ENCODE peak calls at places on chromosomes 4 and X, in four cellular contexts. One of them, this sample, is unnamed.

GRCh38 chr4:38856524-38857337 is at the start of gene TLR6:
- DNase-seq in uterus: no peak
- DNase-seq in HCT116: peak
- DNase-seq in adrenal gland: peak
- DNase-seq in this sample: no peak

GRCh38 chr4:110480031-110480549 is 4.1 kb downstream of the ENPEP start:
- DNase-seq in uterus: peak
- DNase-seq in HCT116: no peak
- DNase-seq in adrenal gland: no peak
- DNase-seq in this sample: no peak

GRCh38 chr4:7988437-7988836 is 48.8 kb upstream of the AFAP1 start:
- DNase-seq in uterus: no peak
- DNase-seq in HCT116: no peak
- DNase-seq in adrenal gland: no peak
- DNase-seq in this sample: no peak

GRCh38 chr4:83639849-83640493 is 104.1 kb downstream of the GPAT3 start:
- DNase-seq in uterus: peak
- DNase-seq in HCT116: peak
- DNase-seq in adrenal gland: peak
- DNase-seq in this sample: no peak

GRCh38 chrX:154603438-154604430 is 15.3 kb downstream of the CTAG1B start:
- DNase-seq in uterus: no peak
- DNase-seq in HCT116: peak
- DNase-seq in adrenal gland: peak
- DNase-seq in this sample: no peak

GRCh38 chrX:10932842-10933440 is 178.2 kb upstream of the HCCS start:
- DNase-seq in uterus: no peak
- DNase-seq in HCT116: no peak
- DNase-seq in adrenal gland: no peak
- DNase-seq in this sample: no peak

GRCh38 chr4:90852232-90852631 is 725.0 kb downstream of the CCSER1 start:
- DNase-seq in uterus: no peak
- DNase-seq in HCT116: no peak
- DNase-seq in adrenal gland: no peak
- DNase-seq in this sample: no peak

GRCh38 chr4:52841707-52842456 is 20.2 kb upstream of the RASL11B start:
- DNase-seq in uterus: no peak
- DNase-seq in HCT116: no peak
- DNase-seq in adrenal gland: peak
- DNase-seq in this sample: no peak

GRCh38 chr4:69907151-69907550 is 23.7 kb upstream of the CSN1S1 start:
- DNase-seq in uterus: no peak
- DNase-seq in HCT116: no peak
- DNase-seq in adrenal gland: no peak
- DNase-seq in this sample: no peak

GRCh38 chrX:150548684-150549083 is 19.7 kb upstream of the MTM1 start:
- DNase-seq in uterus: no peak
- DNase-seq in HCT116: no peak
- DNase-seq in adrenal gland: peak
- DNase-seq in this sample: no peak

GRCh38 chr4:58216461-58216860 is 1106.3 kb upstream of the IGFBP7 start:
- DNase-seq in uterus: no peak
- DNase-seq in HCT116: no peak
- DNase-seq in adrenal gland: no peak
- DNase-seq in this sample: no peak

GRCh38 chrX:135974279-135974856 is 580 bp upstream of the MMGT1 start:
- DNase-seq in uterus: peak
- DNase-seq in HCT116: peak
- DNase-seq in adrenal gland: peak
- DNase-seq in this sample: peak

GRCh38 chr4:8915201-8916200 is 43.9 kb upstream of the HMX1 start:
- DNase-seq in uterus: no peak
- DNase-seq in HCT116: no peak
- DNase-seq in adrenal gland: no peak
- DNase-seq in this sample: peak

GRCh38 chrX:153634832-153635231 is 12.2 kb upstream of the DUSP9 start:
- DNase-seq in uterus: no peak
- DNase-seq in HCT116: no peak
- DNase-seq in adrenal gland: no peak
- DNase-seq in this sample: peak

GRCh38 chr4:144948421-144948820 is 149.6 kb downstream of the ANAPC10 start:
- DNase-seq in uterus: no peak
- DNase-seq in HCT116: no peak
- DNase-seq in adrenal gland: no peak
- DNase-seq in this sample: no peak

GRCh38 chr4:81207793-81208192 is 7.2 kb downstream of the PRKG2 start:
- DNase-seq in uterus: no peak
- DNase-seq in HCT116: no peak
- DNase-seq in adrenal gland: no peak
- DNase-seq in this sample: no peak

GRCh38 chr4:20829958-20830357 is 129.7 kb downstream of the PACRGL start:
- DNase-seq in uterus: no peak
- DNase-seq in HCT116: no peak
- DNase-seq in adrenal gland: no peak
- DNase-seq in this sample: no peak

GRCh38 chrX:124895947-124896346 is 423.7 kb upstream of the TEX13C start:
- DNase-seq in uterus: no peak
- DNase-seq in HCT116: no peak
- DNase-seq in adrenal gland: no peak
- DNase-seq in this sample: no peak

GRCh38 chrX:137028699-137029098 is 5.1 kb downstream of the GPR101 start:
- DNase-seq in uterus: no peak
- DNase-seq in HCT116: no peak
- DNase-seq in adrenal gland: no peak
- DNase-seq in this sample: no peak

GRCh38 chr4:100494166-100494565 is 23.7 kb downstream of the EMCN start:
- DNase-seq in uterus: no peak
- DNase-seq in HCT116: no peak
- DNase-seq in adrenal gland: no peak
- DNase-seq in this sample: no peak

GRCh38 chrX:78945186-78945912 is at the start of gene P2RY10:
- DNase-seq in uterus: no peak
- DNase-seq in HCT116: no peak
- DNase-seq in adrenal gland: no peak
- DNase-seq in this sample: no peak

GRCh38 chr4:21517460-21517859 is 431.1 kb downstream of the KCNIP4 start:
- DNase-seq in uterus: no peak
- DNase-seq in HCT116: no peak
- DNase-seq in adrenal gland: no peak
- DNase-seq in this sample: no peak

GRCh38 chr4:175422331-175422730 is 389.7 kb downstream of the GPM6A start:
- DNase-seq in uterus: no peak
- DNase-seq in HCT116: no peak
- DNase-seq in adrenal gland: no peak
- DNase-seq in this sample: no peak

GRCh38 chr4:154720123-154720522 is 23.7 kb upstream of the LRAT start:
- DNase-seq in uterus: no peak
- DNase-seq in HCT116: peak
- DNase-seq in adrenal gland: no peak
- DNase-seq in this sample: no peak

GRCh38 chr4:2931765-2932560 is 31.2 kb downstream of the NOP14 start:
- DNase-seq in uterus: peak
- DNase-seq in HCT116: no peak
- DNase-seq in adrenal gland: peak
- DNase-seq in this sample: peak

GRCh38 chr4:722181-722725 is 16.6 kb downstream of the PCGF3 start:
- DNase-seq in uterus: no peak
- DNase-seq in HCT116: no peak
- DNase-seq in adrenal gland: no peak
- DNase-seq in this sample: no peak

GRCh38 chr4:35771571-35771970 is 472.7 kb downstream of the ARAP2 start:
- DNase-seq in uterus: no peak
- DNase-seq in HCT116: no peak
- DNase-seq in adrenal gland: no peak
- DNase-seq in this sample: no peak

GRCh38 chrX:25049347-25049746 is 33.6 kb upstream of the ARX start:
- DNase-seq in uterus: no peak
- DNase-seq in HCT116: no peak
- DNase-seq in adrenal gland: no peak
- DNase-seq in this sample: no peak

GRCh38 chrX:24396930-24397277 is 36.5 kb downstream of the SUPT20HL1 start:
- DNase-seq in uterus: no peak
- DNase-seq in HCT116: no peak
- DNase-seq in adrenal gland: no peak
- DNase-seq in this sample: no peak

GRCh38 chrX:137043736-137044135 is 9.9 kb upstream of the GPR101 start:
- DNase-seq in uterus: no peak
- DNase-seq in HCT116: no peak
- DNase-seq in adrenal gland: no peak
- DNase-seq in this sample: no peak

GRCh38 chr4:101232074-101232776 is 115.1 kb downstream of the PPP3CA start:
- DNase-seq in uterus: no peak
- DNase-seq in HCT116: no peak
- DNase-seq in adrenal gland: peak
- DNase-seq in this sample: no peak

GRCh38 chr4:128583753-128584712 is 225.5 kb upstream of the JADE1 start:
- DNase-seq in uterus: no peak
- DNase-seq in HCT116: no peak
- DNase-seq in adrenal gland: peak
- DNase-seq in this sample: no peak

GRCh38 chr4:99394913-99395312 is 40.2 kb downstream of the ADH7 start:
- DNase-seq in uterus: no peak
- DNase-seq in HCT116: no peak
- DNase-seq in adrenal gland: no peak
- DNase-seq in this sample: no peak

GRCh38 chr4:13627185-13627605 is 330 bp downstream of the BOD1L1 start:
- DNase-seq in uterus: no peak
- DNase-seq in HCT116: no peak
- DNase-seq in adrenal gland: peak
- DNase-seq in this sample: peak

GRCh38 chr4:55445921-55446577 is 50.3 kb downstream of the TMEM165 start:
- DNase-seq in uterus: no peak
- DNase-seq in HCT116: no peak
- DNase-seq in adrenal gland: no peak
- DNase-seq in this sample: no peak

GRCh38 chr4:158934996-158935669 is 166.3 kb downstream of the FNIP2 start:
- DNase-seq in uterus: no peak
- DNase-seq in HCT116: no peak
- DNase-seq in adrenal gland: no peak
- DNase-seq in this sample: no peak

DNA sequence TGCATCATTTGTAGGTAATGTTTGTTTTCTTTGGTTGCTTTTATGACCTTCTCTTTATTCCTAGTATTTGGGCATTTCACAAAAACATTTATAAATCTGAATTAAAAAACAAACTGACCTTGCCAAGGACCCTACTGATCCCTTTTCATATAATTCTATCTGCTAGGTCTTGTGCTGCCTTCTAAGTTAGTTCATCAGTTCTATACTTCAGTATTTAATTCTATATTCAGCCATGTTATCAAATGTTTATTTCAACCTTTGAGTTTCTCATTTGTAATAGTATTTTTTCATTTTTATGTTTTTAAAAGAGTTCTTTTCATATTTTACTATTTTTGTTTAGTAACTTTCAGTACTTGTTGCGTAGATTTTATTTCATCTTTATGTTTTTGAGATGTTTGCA is 155.3 kb downstream of the SNCA start:
- DNase-seq in uterus: no peak
- DNase-seq in HCT116: no peak
- DNase-seq in adrenal gland: no peak
- DNase-seq in this sample: no peak
- TF ChIP-seq CTCF in uterus: no peak
- TF ChIP-seq CTCF in HCT116: no peak
- TF ChIP-seq CTCF in adrenal gland: no peak
- TF ChIP-seq CTCF in this sample: no peak

GRCh38 chr4:156085073-156085472 is 131.4 kb upstream of the CTSO start:
- DNase-seq in uterus: no peak
- DNase-seq in HCT116: no peak
- DNase-seq in adrenal gland: no peak
- DNase-seq in this sample: no peak

DNA sequence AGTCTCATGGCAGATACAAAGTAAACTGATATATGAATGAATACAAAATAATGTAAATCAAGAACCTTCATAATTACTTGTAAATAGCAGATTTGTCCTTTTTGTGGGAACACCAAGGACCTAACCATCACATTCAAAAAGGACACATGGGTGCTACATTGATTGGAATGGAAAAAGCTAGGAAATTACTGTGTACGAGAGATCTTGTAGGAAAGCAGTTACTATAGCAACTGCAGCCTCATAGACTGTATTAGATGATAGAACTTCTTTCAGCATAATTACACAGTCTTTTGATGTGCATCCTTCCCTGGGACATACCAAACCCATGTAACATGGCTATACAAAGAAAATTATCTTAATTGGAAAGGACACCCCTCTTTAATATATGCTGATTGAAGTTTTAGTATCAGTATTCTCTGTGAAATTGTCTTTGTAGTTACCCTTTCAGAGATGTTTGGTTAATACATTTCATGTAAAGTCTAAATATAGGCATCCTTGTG is 130.7 kb upstream of the CTSO start:
- DNase-seq in uterus: no peak
- DNase-seq in HCT116: no peak
- DNase-seq in adrenal gland: no peak
- DNase-seq in this sample: no peak
- TF ChIP-seq POLR2A in uterus: no peak
- TF ChIP-seq POLR2A in HCT116: no peak
- TF ChIP-seq POLR2A in adrenal gland: no peak
- TF ChIP-seq POLR2A in this sample: no peak

GRCh38 chrX:121579016-121579760 is 531.8 kb downstream of the GLUD2 start:
- DNase-seq in uterus: no peak
- DNase-seq in HCT116: peak
- DNase-seq in adrenal gland: peak
- DNase-seq in this sample: no peak
- TF ChIP-seq CTCF in uterus: no peak
- TF ChIP-seq CTCF in HCT116: peak
- TF ChIP-seq CTCF in adrenal gland: peak
- TF ChIP-seq CTCF in this sample: no peak

GRCh38 chr4:74167585-74167984 is 9.7 kb downstream of the MTHFD2L start:
- DNase-seq in uterus: no peak
- DNase-seq in HCT116: no peak
- DNase-seq in adrenal gland: no peak
- DNase-seq in this sample: no peak
- TF ChIP-seq POLR2A in uterus: no peak
- TF ChIP-seq POLR2A in HCT116: no peak
- TF ChIP-seq POLR2A in adrenal gland: no peak
- TF ChIP-seq POLR2A in this sample: no peak